ENCODE peak calls at places on chromosomes 2 and 18, in seven cellular contexts. N, I, Q, J, V, O and A are unnamed samples.

GRCh38 chr18:38718365-38718901 is 1152.8 kb upstream of the CELF4 start:
- DNase-seq in J (peak; percentile 50), O (no peak), Q (no peak), N (no peak), V (no peak), I (no peak), A (no peak)

GRCh38 chr2:217927601-217928323 is 75.0 kb downstream of the TNS1 start:
- DNase-seq in V (no peak), I (no peak), J (no peak), O (no peak), Q (no peak), N (no peak), A (no peak)

GRCh38 chr2:113240150-113240914 is 38.4 kb downstream of the PAX8 start:
- DNase-seq in O (no peak), I (peak; percentile 76), N (peak; percentile 95), J (no peak), V (peak; percentile 92), Q (no peak), A (no peak)

GRCh38 chr2:46304635-46305034 is 7.4 kb downstream of the EPAS1 start:
- DNase-seq in J (no peak), O (no peak), I (no peak), N (no peak), V (no peak), Q (no peak), A (no peak)

GRCh38 chr2:96146151-96146880 is 1.1 kb upstream of the DUSP2 start:
- DNase-seq in V (peak; percentile 68), O (no peak), J (no peak), Q (peak; percentile 88), N (peak; percentile 43), I (peak; percentile 58), A (peak; percentile 90)

GRCh38 chr2:41933585-41934322 is 114.1 kb upstream of the PKDCC start:
- DNase-seq in N (peak; percentile 97), J (no peak), I (no peak), Q (no peak), O (no peak), V (no peak), A (no peak)

GRCh38 chr18:68740966-68741365 is 26.1 kb upstream of the TMX3 start:
- DNase-seq in O (no peak), I (no peak), Q (no peak), V (no peak), J (no peak), N (no peak), A (no peak)

GRCh38 chr2:191318729-191319078 is 73.5 kb downstream of the MYO1B start:
- DNase-seq in Q (no peak), O (no peak), V (no peak), N (peak; percentile 67), I (no peak), J (no peak), A (no peak)

GRCh38 chr2:169716229-169716886 is 17.3 kb upstream of the KLHL23 start:
- DNase-seq in N (peak; percentile 41), O (no peak), V (no peak), I (no peak), Q (no peak), J (peak; percentile 35), A (no peak)

GRCh38 chr2:46539327-46540276 is 60.2 kb downstream of the TMEM247 start:
- DNase-seq in J (no peak), O (no peak), V (no peak), I (no peak), N (no peak), Q (no peak), A (no peak)

GRCh38 chr2:195563857-195564512 is 93.0 kb upstream of the SLC39A10 start:
- DNase-seq in I (no peak), Q (no peak), N (peak; percentile 81), O (no peak), J (no peak), V (no peak), A (no peak)

GRCh38 chr2:96240341-96241038 is 25.3 kb downstream of the TMEM127 start:
- DNase-seq in O (no peak), V (no peak), N (no peak), Q (no peak), I (no peak), J (no peak), A (no peak)

GRCh38 chr18:9913151-9913525 is 678 bp upstream of the VAPA start:
- DNase-seq in O (no peak), J (no peak), I (no peak), V (no peak), N (no peak), Q (no peak), A (no peak)

GRCh38 chr18:8620845-8621244 is 11.6 kb downstream of the RAB12 start:
- DNase-seq in O (no peak), I (no peak), V (no peak), N (no peak), J (no peak), Q (no peak), A (no peak)

GRCh38 chr2:70725505-70725904 is 42.5 kb downstream of the ADD2 start:
- DNase-seq in Q (no peak), V (no peak), N (no peak), I (no peak), O (no peak), J (no peak), A (no peak)

GRCh38 chr2:60460577-60461420 is 92.7 kb downstream of the BCL11A start:
- DNase-seq in I (no peak), O (no peak), J (no peak), Q (no peak), N (no peak), V (no peak), A (no peak)

GRCh38 chr2:237818066-237818473 is 19.5 kb downstream of the RBM44 start:
- DNase-seq in N (peak; percentile 57), Q (no peak), J (no peak), V (no peak), O (no peak), I (no peak), A (no peak)

GRCh38 chr2:132438650-132439030 is 22.0 kb downstream of the GPR39 start:
- DNase-seq in I (no peak), J (no peak), V (no peak), Q (no peak), N (peak; percentile 86), O (no peak), A (no peak)

GRCh38 chr2:74292752-74293151 is 50.5 kb downstream of the SLC4A5 start:
- DNase-seq in Q (no peak), O (no peak), N (no peak), V (no peak), J (peak; percentile 28), I (no peak), A (no peak)

GRCh38 chr2:153940511-153940910 is 68.8 kb downstream of the GALNT13 start:
- DNase-seq in O (no peak), I (no peak), V (no peak), N (no peak), J (no peak), Q (no peak), A (no peak)

GRCh38 chr18:29838556-29838955 is 1204.0 kb downstream of the DSC3 start:
- DNase-seq in O (no peak), N (no peak), J (no peak), Q (no peak), I (no peak), V (no peak), A (no peak)

GRCh38 chr2:26623541-26624497 is 17.3 kb downstream of the CIB4 start:
- DNase-seq in V (peak; percentile 47), N (peak; percentile 31), J (no peak), Q (no peak), I (no peak), O (peak; percentile 79), A (no peak)

GRCh38 chr2:214809751-214810564 is 475 bp upstream of the BARD1 start:
- DNase-seq in Q (peak; percentile 96), N (peak; percentile 99), V (peak; percentile 100), I (peak; percentile 100), J (peak; percentile 91), O (peak; percentile 95), A (peak; percentile 97)

GRCh38 chr2:219475697-219476604 is 22.7 kb upstream of the GMPPA start:
- DNase-seq in O (peak; percentile 90), I (peak; percentile 70), J (peak; percentile 86), V (peak; percentile 85), N (peak; percentile 61), Q (no peak), A (peak; percentile 34)

GRCh38 chr18:49967171-49967570 is 153.8 kb upstream of the ACAA2 start:
- DNase-seq in J (no peak), V (no peak), I (no peak), O (no peak), N (no peak), Q (no peak), A (no peak)

GRCh38 chr18:69830189-69830588 is 117.5 kb downstream of the CD226 start:
- DNase-seq in O (no peak), N (no peak), I (no peak), Q (no peak), V (no peak), J (no peak), A (no peak)

GRCh38 chr2:159300586-159300985 is 14.1 kb upstream of the WDSUB1 start:
- DNase-seq in V (no peak), I (no peak), Q (no peak), J (no peak), O (no peak), N (no peak), A (no peak)

GRCh38 chr2:184530239-184530638 is 68.1 kb upstream of the ZNF804A start:
- DNase-seq in O (no peak), Q (no peak), V (no peak), J (no peak), I (no peak), N (no peak), A (no peak)

GRCh38 chr2:16252251-16252650 is 311.9 kb downstream of the MYCN start:
- DNase-seq in I (no peak), O (no peak), J (no peak), V (no peak), Q (no peak), N (no peak), A (no peak)

GRCh38 chr2:65634304-65634703 is 201.9 kb upstream of the SPRED2 start:
- DNase-seq in V (no peak), J (no peak), I (no peak), O (no peak), N (no peak), Q (no peak), A (no peak)

GRCh38 chr18:6729247-6730091 is at the start of gene ARHGAP28:
- DNase-seq in V (peak; percentile 86), N (peak; percentile 72), Q (no peak), O (peak; percentile 98), I (peak; percentile 74), J (peak; percentile 95), A (no peak)

GRCh38 chr2:157338013-157338412 is 12.4 kb upstream of the ERMN start:
- DNase-seq in J (no peak), O (no peak), I (no peak), V (no peak), N (no peak), Q (no peak), A (no peak)

GRCh38 chr2:238339395-238339780 is 19.1 kb downstream of the TRAF3IP1 start:
- DNase-seq in I (no peak), N (no peak), J (no peak), V (no peak), Q (no peak), O (no peak), A (no peak)

GRCh38 chr2:205902041-205902898 is 183.7 kb downstream of the INO80D start:
- DNase-seq in J (peak; percentile 67), V (no peak), Q (no peak), I (no peak), N (peak; percentile 18), O (no peak), A (no peak)

GRCh38 chr18:44130365-44130942 is 550.2 kb upstream of the SETBP1 start:
- DNase-seq in V (no peak), Q (no peak), N (peak; percentile 70), J (peak; percentile 46), I (no peak), O (peak; percentile 67), A (no peak)